ENCODE peak calls at places on chromosomes 3 and 15, in nine cellular contexts. One of them, this sample, is unnamed.

GRCh38 chr3:5299146-5299545 is 111.6 kb downstream of the EDEM1 start:
- DNase-seq in cardiac fibroblast: no peak
- DNase-seq in A549: no peak
- DNase-seq in transverse colon: no peak
- DNase-seq in body of pancreas: no peak
- DNase-seq in epithelial cell of esophagus: no peak
- DNase-seq in mesothelial cell of epicardium: no peak
- DNase-seq in lower leg skin: no peak
- DNase-seq in lower lobe of right lung: no peak
- DNase-seq in this sample: no peak

GRCh38 chr3:63862804-63863149 is 828 bp downstream of the THOC7 start:
- DNase-seq in cardiac fibroblast: no peak
- DNase-seq in A549: no peak
- DNase-seq in transverse colon: no peak
- DNase-seq in body of pancreas: no peak
- DNase-seq in epithelial cell of esophagus: peak
- DNase-seq in mesothelial cell of epicardium: no peak
- DNase-seq in lower leg skin: no peak
- DNase-seq in lower lobe of right lung: no peak
- DNase-seq in this sample: no peak

GRCh38 chr15:59160880-59161593 is 45.6 kb upstream of the LDHAL6B start:
- DNase-seq in cardiac fibroblast: no peak
- DNase-seq in A549: peak
- DNase-seq in transverse colon: no peak
- DNase-seq in body of pancreas: peak
- DNase-seq in epithelial cell of esophagus: no peak
- DNase-seq in mesothelial cell of epicardium: no peak
- DNase-seq in lower leg skin: peak
- DNase-seq in lower lobe of right lung: no peak
- DNase-seq in this sample: no peak

GRCh38 chr15:51750942-51751686 is at the start of gene TMOD2:
- DNase-seq in cardiac fibroblast: peak
- DNase-seq in A549: peak
- DNase-seq in transverse colon: peak
- DNase-seq in body of pancreas: peak
- DNase-seq in epithelial cell of esophagus: peak
- DNase-seq in mesothelial cell of epicardium: peak
- DNase-seq in lower leg skin: peak
- DNase-seq in lower lobe of right lung: peak
- DNase-seq in this sample: no peak

GRCh38 chr15:43930079-43930478 is 103.3 kb downstream of the WDR76 start:
- DNase-seq in cardiac fibroblast: peak
- DNase-seq in A549: no peak
- DNase-seq in transverse colon: no peak
- DNase-seq in body of pancreas: no peak
- DNase-seq in epithelial cell of esophagus: peak
- DNase-seq in mesothelial cell of epicardium: no peak
- DNase-seq in lower leg skin: no peak
- DNase-seq in lower lobe of right lung: no peak
- DNase-seq in this sample: no peak

GRCh38 chr15:30882861-30883433 is 20.8 kb upstream of the FAN1 start:
- DNase-seq in cardiac fibroblast: peak
- DNase-seq in A549: no peak
- DNase-seq in transverse colon: no peak
- DNase-seq in body of pancreas: no peak
- DNase-seq in epithelial cell of esophagus: no peak
- DNase-seq in mesothelial cell of epicardium: no peak
- DNase-seq in lower leg skin: no peak
- DNase-seq in lower lobe of right lung: no peak
- DNase-seq in this sample: no peak

GRCh38 chr3:43913549-43913948 is 222.8 kb downstream of the ABHD5 start:
- DNase-seq in cardiac fibroblast: no peak
- DNase-seq in A549: no peak
- DNase-seq in transverse colon: no peak
- DNase-seq in body of pancreas: no peak
- DNase-seq in epithelial cell of esophagus: no peak
- DNase-seq in mesothelial cell of epicardium: no peak
- DNase-seq in lower leg skin: no peak
- DNase-seq in lower lobe of right lung: no peak
- DNase-seq in this sample: no peak

GRCh38 chr3:72078661-72079368 is 293.9 kb upstream of the PROK2 start:
- DNase-seq in cardiac fibroblast: peak
- DNase-seq in A549: no peak
- DNase-seq in transverse colon: no peak
- DNase-seq in body of pancreas: no peak
- DNase-seq in epithelial cell of esophagus: no peak
- DNase-seq in mesothelial cell of epicardium: no peak
- DNase-seq in lower leg skin: no peak
- DNase-seq in lower lobe of right lung: no peak
- DNase-seq in this sample: no peak

GRCh38 chr15:22903961-22904534 is 65.6 kb downstream of the NIPA2 start:
- DNase-seq in cardiac fibroblast: no peak
- DNase-seq in A549: no peak
- DNase-seq in transverse colon: peak
- DNase-seq in body of pancreas: peak
- DNase-seq in epithelial cell of esophagus: no peak
- DNase-seq in mesothelial cell of epicardium: no peak
- DNase-seq in lower leg skin: no peak
- DNase-seq in lower lobe of right lung: no peak
- DNase-seq in this sample: no peak

GRCh38 chr3:71536376-71536965 is 47.1 kb downstream of the FOXP1 start:
- DNase-seq in cardiac fibroblast: peak
- DNase-seq in A549: no peak
- DNase-seq in transverse colon: no peak
- DNase-seq in body of pancreas: no peak
- DNase-seq in epithelial cell of esophagus: peak
- DNase-seq in mesothelial cell of epicardium: no peak
- DNase-seq in lower leg skin: no peak
- DNase-seq in lower lobe of right lung: no peak
- DNase-seq in this sample: no peak

GRCh38 chr15:38168472-38169057 is 84.1 kb upstream of the SPRED1 start:
- DNase-seq in cardiac fibroblast: no peak
- DNase-seq in A549: no peak
- DNase-seq in transverse colon: no peak
- DNase-seq in body of pancreas: no peak
- DNase-seq in epithelial cell of esophagus: no peak
- DNase-seq in mesothelial cell of epicardium: no peak
- DNase-seq in lower leg skin: no peak
- DNase-seq in lower lobe of right lung: no peak
- DNase-seq in this sample: no peak

GRCh38 chr15:76533060-76533955 is 196.7 kb downstream of the ISL2 start:
- DNase-seq in cardiac fibroblast: no peak
- DNase-seq in A549: peak
- DNase-seq in transverse colon: no peak
- DNase-seq in body of pancreas: no peak
- DNase-seq in epithelial cell of esophagus: peak
- DNase-seq in mesothelial cell of epicardium: no peak
- DNase-seq in lower leg skin: no peak
- DNase-seq in lower lobe of right lung: no peak
- DNase-seq in this sample: no peak

GRCh38 chr3:147529551-147529950 is 120.4 kb downstream of the ZIC1 start:
- DNase-seq in cardiac fibroblast: no peak
- DNase-seq in A549: no peak
- DNase-seq in transverse colon: no peak
- DNase-seq in body of pancreas: no peak
- DNase-seq in epithelial cell of esophagus: no peak
- DNase-seq in mesothelial cell of epicardium: no peak
- DNase-seq in lower leg skin: no peak
- DNase-seq in lower lobe of right lung: no peak
- DNase-seq in this sample: no peak

GRCh38 chr15:30036304-30036703 is 46.5 kb upstream of the GOLGA8J start:
- DNase-seq in cardiac fibroblast: no peak
- DNase-seq in A549: no peak
- DNase-seq in transverse colon: no peak
- DNase-seq in body of pancreas: no peak
- DNase-seq in epithelial cell of esophagus: no peak
- DNase-seq in mesothelial cell of epicardium: no peak
- DNase-seq in lower leg skin: no peak
- DNase-seq in lower lobe of right lung: no peak
- DNase-seq in this sample: no peak

DNA sequence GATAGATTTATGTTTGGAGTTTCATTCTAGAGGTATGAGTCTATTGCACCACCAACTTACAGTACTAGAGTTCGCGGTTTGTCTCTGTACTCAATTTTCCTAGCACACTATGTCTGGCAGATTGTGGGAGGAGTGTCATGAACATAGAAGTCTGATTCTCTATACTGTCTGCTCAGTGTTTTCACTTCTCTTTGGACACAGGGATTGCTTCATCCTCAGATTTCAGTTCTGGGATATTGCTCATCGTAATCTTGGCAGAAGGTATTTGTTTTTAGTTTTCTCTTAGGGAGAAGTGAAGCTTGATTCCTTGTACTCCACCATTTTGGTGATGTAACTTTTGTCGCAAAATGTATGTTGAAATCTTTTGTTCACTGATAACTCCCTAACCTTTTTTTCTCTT is 27.8 kb upstream of the AZI2 start:
- DNase-seq in cardiac fibroblast: peak
- DNase-seq in A549: no peak
- DNase-seq in transverse colon: no peak
- DNase-seq in body of pancreas: no peak
- DNase-seq in epithelial cell of esophagus: peak
- DNase-seq in mesothelial cell of epicardium: no peak
- DNase-seq in lower leg skin: no peak
- DNase-seq in lower lobe of right lung: no peak
- DNase-seq in this sample: no peak
- TF ChIP-seq CTCF in cardiac fibroblast: no peak
- TF ChIP-seq CTCF in A549: no peak
- TF ChIP-seq CTCF in transverse colon: no peak
- TF ChIP-seq CTCF in body of pancreas: no peak
- TF ChIP-seq CTCF in epithelial cell of esophagus: no peak
- TF ChIP-seq CTCF in mesothelial cell of epicardium: no peak
- TF ChIP-seq CTCF in lower leg skin: no peak
- TF ChIP-seq CTCF in lower lobe of right lung: no peak
- TF ChIP-seq CTCF in this sample: no peak

GRCh38 chr15:66496951-66497501 is 536 bp downstream of the SNAPC5 start:
- DNase-seq in cardiac fibroblast: no peak
- DNase-seq in A549: peak
- DNase-seq in transverse colon: peak
- DNase-seq in body of pancreas: peak
- DNase-seq in epithelial cell of esophagus: no peak
- DNase-seq in mesothelial cell of epicardium: no peak
- DNase-seq in lower leg skin: peak
- DNase-seq in lower lobe of right lung: no peak
- DNase-seq in this sample: peak

GRCh38 chr15:66497502-66498455 is at the start of gene SNAPC5:
- DNase-seq in cardiac fibroblast: peak
- DNase-seq in A549: peak
- DNase-seq in transverse colon: peak
- DNase-seq in body of pancreas: peak
- DNase-seq in epithelial cell of esophagus: peak
- DNase-seq in mesothelial cell of epicardium: peak
- DNase-seq in lower leg skin: peak
- DNase-seq in lower lobe of right lung: peak
- DNase-seq in this sample: peak

GRCh38 chr15:66502491-66502890 is 2.2 kb downstream of the RPL4 start:
- DNase-seq in cardiac fibroblast: no peak
- DNase-seq in A549: no peak
- DNase-seq in transverse colon: no peak
- DNase-seq in body of pancreas: no peak
- DNase-seq in epithelial cell of esophagus: no peak
- DNase-seq in mesothelial cell of epicardium: no peak
- DNase-seq in lower leg skin: no peak
- DNase-seq in lower lobe of right lung: no peak
- DNase-seq in this sample: no peak

GRCh38 chr15:66494262-66494661 is 3.3 kb downstream of the SNAPC5 start:
- DNase-seq in cardiac fibroblast: no peak
- DNase-seq in A549: no peak
- DNase-seq in transverse colon: no peak
- DNase-seq in body of pancreas: no peak
- DNase-seq in epithelial cell of esophagus: no peak
- DNase-seq in mesothelial cell of epicardium: no peak
- DNase-seq in lower leg skin: no peak
- DNase-seq in lower lobe of right lung: no peak
- DNase-seq in this sample: peak

GRCh38 chr15:66498501-66499386 is 1.2 kb upstream of the SNAPC5 start:
- DNase-seq in cardiac fibroblast: peak
- DNase-seq in A549: peak
- DNase-seq in transverse colon: no peak
- DNase-seq in body of pancreas: no peak
- DNase-seq in epithelial cell of esophagus: no peak
- DNase-seq in mesothelial cell of epicardium: no peak
- DNase-seq in lower leg skin: no peak
- DNase-seq in lower lobe of right lung: no peak
- DNase-seq in this sample: peak
- TF ChIP-seq CTCF in cardiac fibroblast: peak
- TF ChIP-seq CTCF in A549: peak
- TF ChIP-seq CTCF in transverse colon: peak
- TF ChIP-seq CTCF in body of pancreas: peak
- TF ChIP-seq CTCF in epithelial cell of esophagus: peak
- TF ChIP-seq CTCF in mesothelial cell of epicardium: peak
- TF ChIP-seq CTCF in lower leg skin: no peak
- TF ChIP-seq CTCF in lower lobe of right lung: peak
- TF ChIP-seq CTCF in this sample: no peak

GRCh38 chr3:127700406-127700805 is 27.7 kb downstream of the ABTB1 start:
- DNase-seq in cardiac fibroblast: no peak
- DNase-seq in A549: no peak
- DNase-seq in transverse colon: no peak
- DNase-seq in body of pancreas: no peak
- DNase-seq in epithelial cell of esophagus: no peak
- DNase-seq in mesothelial cell of epicardium: no peak
- DNase-seq in lower leg skin: no peak
- DNase-seq in lower lobe of right lung: peak
- DNase-seq in this sample: no peak
- TF ChIP-seq CTCF in cardiac fibroblast: no peak
- TF ChIP-seq CTCF in A549: no peak
- TF ChIP-seq CTCF in transverse colon: no peak
- TF ChIP-seq CTCF in body of pancreas: no peak
- TF ChIP-seq CTCF in epithelial cell of esophagus: no peak
- TF ChIP-seq CTCF in mesothelial cell of epicardium: no peak
- TF ChIP-seq CTCF in lower leg skin: no peak
- TF ChIP-seq CTCF in lower lobe of right lung: no peak
- TF ChIP-seq CTCF in this sample: no peak

GRCh38 chr3:174216948-174217718 is 642.0 kb upstream of the NAALADL2 start:
- DNase-seq in cardiac fibroblast: no peak
- DNase-seq in A549: no peak
- DNase-seq in transverse colon: no peak
- DNase-seq in body of pancreas: no peak
- DNase-seq in epithelial cell of esophagus: no peak
- DNase-seq in mesothelial cell of epicardium: no peak
- DNase-seq in lower leg skin: no peak
- DNase-seq in lower lobe of right lung: no peak
- DNase-seq in this sample: no peak

GRCh38 chr3:174218011-174218410 is 641.1 kb upstream of the NAALADL2 start:
- DNase-seq in cardiac fibroblast: no peak
- DNase-seq in A549: no peak
- DNase-seq in transverse colon: no peak
- DNase-seq in body of pancreas: no peak
- DNase-seq in epithelial cell of esophagus: no peak
- DNase-seq in mesothelial cell of epicardium: no peak
- DNase-seq in lower leg skin: no peak
- DNase-seq in lower lobe of right lung: no peak
- DNase-seq in this sample: no peak

GRCh38 chr3:174223042-174223441 is 636.1 kb upstream of the NAALADL2 start:
- DNase-seq in cardiac fibroblast: no peak
- DNase-seq in A549: no peak
- DNase-seq in transverse colon: no peak
- DNase-seq in body of pancreas: no peak
- DNase-seq in epithelial cell of esophagus: no peak
- DNase-seq in mesothelial cell of epicardium: no peak
- DNase-seq in lower leg skin: no peak
- DNase-seq in lower lobe of right lung: no peak
- DNase-seq in this sample: no peak

GRCh38 chr3:174221155-174221554 is 638.0 kb upstream of the NAALADL2 start:
- DNase-seq in cardiac fibroblast: no peak
- DNase-seq in A549: no peak
- DNase-seq in transverse colon: no peak
- DNase-seq in body of pancreas: no peak
- DNase-seq in epithelial cell of esophagus: no peak
- DNase-seq in mesothelial cell of epicardium: no peak
- DNase-seq in lower leg skin: no peak
- DNase-seq in lower lobe of right lung: no peak
- DNase-seq in this sample: no peak

GRCh38 chr3:174219738-174220137 is 639.4 kb upstream of the NAALADL2 start:
- DNase-seq in cardiac fibroblast: no peak
- DNase-seq in A549: no peak
- DNase-seq in transverse colon: no peak
- DNase-seq in body of pancreas: no peak
- DNase-seq in epithelial cell of esophagus: no peak
- DNase-seq in mesothelial cell of epicardium: no peak
- DNase-seq in lower leg skin: no peak
- DNase-seq in lower lobe of right lung: no peak
- DNase-seq in this sample: no peak
- TF ChIP-seq CTCF in cardiac fibroblast: no peak
- TF ChIP-seq CTCF in A549: no peak
- TF ChIP-seq CTCF in transverse colon: no peak
- TF ChIP-seq CTCF in body of pancreas: no peak
- TF ChIP-seq CTCF in epithelial cell of esophagus: no peak
- TF ChIP-seq CTCF in mesothelial cell of epicardium: no peak
- TF ChIP-seq CTCF in lower leg skin: no peak
- TF ChIP-seq CTCF in lower lobe of right lung: no peak
- TF ChIP-seq CTCF in this sample: no peak

This sample was measured in right atrium auricular region.